ENCODE peak calls at places on chromosomes 4 and X, in five cellular contexts. Y is activated CD4-positive, alpha-beta memory T cell treated with anti-CD3 and anti-CD28 coated beads, Interleukin-2, amount 10 ng/mL, durations not matched to agents 7 days and 5 days; E is MV-4-11; A is activated naive CD8-positive, alpha-beta T cell treated with anti-CD3 and anti-CD28 coated beads for 36 hours; X is NCI-H774. F is an unnamed sample.

GRCh38 chr4:54585321-54586000 is 72.3 kb upstream of the KIT start:
- DNase-seq in Y (no peak), E (no peak), A (no peak), X (no peak), F (no peak)

GRCh38 chr4:88697588-88698329 is at the start of gene NAP1L5:
- DNase-seq in Y (peak), E (peak), A (peak), X (no peak), F (peak)

GRCh38 chr4:88953400-88953799 is 103.6 kb downstream of the FAM13A start:
- DNase-seq in Y (no peak), E (peak), A (no peak), X (no peak), F (no peak)

GRCh38 chr4:102308032-102308799 is 37.1 kb downstream of the SLC39A8 start:
- DNase-seq in Y (no peak), E (peak), A (no peak), X (no peak), F (no peak)

GRCh38 chr4:5962416-5962815 is 55.8 kb downstream of the C4orf50 start:
- DNase-seq in Y (no peak), E (no peak), A (no peak), X (no peak), F (no peak)

GRCh38 chrX:108224727-108225455 is 133.3 kb downstream of the ATG4A start:
- DNase-seq in Y (no peak), E (no peak), A (no peak), X (peak), F (peak)

GRCh38 chr4:99755223-99755944 is 61.2 kb upstream of the DAPP1 start:
- DNase-seq in Y (no peak), E (no peak), A (no peak), X (no peak), F (no peak)

GRCh38 chr4:184408021-184408710 is 66.2 kb downstream of the IRF2 start:
- DNase-seq in Y (no peak), E (peak), A (no peak), X (no peak), F (no peak)

GRCh38 chr4:168551211-168551610 is 54.4 kb downstream of the PALLD start:
- DNase-seq in Y (no peak), E (no peak), A (no peak), X (no peak), F (no peak)

GRCh38 chr4:123517971-123518370 is 121.4 kb downstream of the SPRY1 start:
- DNase-seq in Y (no peak), E (no peak), A (no peak), X (no peak), F (no peak)

GRCh38 chrX:78037881-78038280 is 66.2 kb upstream of the PGK1 start:
- DNase-seq in Y (no peak), E (no peak), A (no peak), X (no peak), F (no peak)

GRCh38 chr4:151426513-151426912 is 17.5 kb downstream of the FHIP1A start:
- DNase-seq in Y (no peak), E (no peak), A (no peak), X (no peak), F (no peak)

GRCh38 chrX:3962511-3963350 is 249.3 kb upstream of the PRKX start:
- DNase-seq in Y (no peak), E (peak), A (no peak), X (peak), F (peak)

GRCh38 chrX:154469114-154469513 is 10.0 kb downstream of the LAGE3 start:
- DNase-seq in Y (no peak), E (no peak), A (no peak), X (no peak), F (no peak)

GRCh38 chrX:103628386-103629290 is at the start of gene TCEAL1:
- DNase-seq in Y (peak), E (no peak), A (peak), X (no peak), F (peak)

GRCh38 chr4:186342582-186342981 is 76.6 kb downstream of the F11 start:
- DNase-seq in Y (no peak), E (no peak), A (no peak), X (no peak), F (no peak)

GRCh38 chr4:16496501-16496900 is 270.2 kb upstream of the TAPT1 start:
- DNase-seq in Y (no peak), E (no peak), A (no peak), X (no peak), F (no peak)

GRCh38 chr4:80393246-80393969 is 57.9 kb downstream of the CFAP299 start:
- DNase-seq in Y (no peak), E (no peak), A (no peak), X (no peak), F (no peak)

GRCh38 chr4:893276-893994 is 38.7 kb downstream of the GAK start:
- DNase-seq in Y (no peak), E (no peak), A (no peak), X (no peak), F (no peak)

GRCh38 chr4:147586637-147587036 is 30.6 kb upstream of the TMEM184C start:
- DNase-seq in Y (no peak), E (no peak), A (no peak), X (no peak), F (no peak)

GRCh38 chr4:153204247-153205027 is at the start of gene TRIM2:
- DNase-seq in Y (no peak), E (no peak), A (no peak), X (peak), F (no peak)

GRCh38 chr4:84167579-84167978 is 331.5 kb downstream of the NKX6-1 start:
- DNase-seq in Y (no peak), E (no peak), A (no peak), X (no peak), F (no peak)

GRCh38 chrX:34053931-34054330 is 78.2 kb downstream of the FAM47A start:
- DNase-seq in Y (no peak), E (no peak), A (no peak), X (no peak), F (no peak)

GRCh38 chr4:96154676-96155075 is 314.8 kb downstream of the PDHA2 start:
- DNase-seq in Y (no peak), E (no peak), A (no peak), X (no peak), F (no peak)

GRCh38 chr4:3521621-3522325 is 10.4 kb downstream of the LRPAP1 start:
- DNase-seq in Y (no peak), E (no peak), A (no peak), X (no peak), F (no peak)

GRCh38 chr4:185716008-185716976 is 95.7 kb downstream of the SORBS2 start:
- DNase-seq in Y (no peak), E (no peak), A (no peak), X (peak), F (no peak)

GRCh38 chr4:145976680-145977079 is 38.1 kb upstream of the ZNF827 start:
- DNase-seq in Y (no peak), E (no peak), A (no peak), X (no peak), F (no peak)

GRCh38 chrX:41522071-41522470 is 74.9 kb downstream of the NYX start:
- DNase-seq in Y (no peak), E (no peak), A (no peak), X (no peak), F (no peak)

GRCh38 chr4:53644607-53645006 is 53.3 kb upstream of the LNX1 start:
- DNase-seq in Y (no peak), E (peak), A (no peak), X (peak), F (no peak)

GRCh38 chr4:54942735-54943134 is 182.7 kb downstream of the KDR start:
- DNase-seq in Y (peak), E (peak), A (no peak), X (no peak), F (no peak)

GRCh38 chr4:37936889-37937498 is 23.2 kb upstream of the PTTG2 start:
- DNase-seq in Y (no peak), E (peak), A (no peak), X (no peak), F (no peak)

GRCh38 chr4:118086334-118086733 is 52.0 kb downstream of the NDST3 start:
- DNase-seq in Y (no peak), E (peak), A (no peak), X (no peak), F (no peak)

GRCh38 chr4:36385951-36386561 is 104.6 kb downstream of the DTHD1 start:
- DNase-seq in Y (peak), E (peak), A (peak), X (no peak), F (no peak)

GRCh38 chrX:22135994-22136684 is 104.0 kb downstream of the PHEX start:
- DNase-seq in Y (no peak), E (no peak), A (no peak), X (peak), F (no peak)